ENCODE peak calls at places on chromosomes 3 and 15, in four cellular contexts. L, R, W and S are unnamed samples.
A peak's percentile ranks its signal among the peaks of the same experiment; 100 is the strongest.

GRCh38 chr3:175662815-175663214 is 803.7 kb downstream of the NAALADL2 start:
- DNase-seq in R (no peak), W (no peak), L (no peak), S (no peak)

GRCh38 chr3:150232992-150233451 is 175.1 kb upstream of the TSC22D2 start:
- DNase-seq in W (peak; percentile 43), R (no peak), L (no peak), S (peak; percentile 66)

GRCh38 chr15:74207652-74208440 is 5.3 kb upstream of the STRA6 start:
- DNase-seq in L (no peak), R (no peak), W (no peak), S (no peak)

GRCh38 chr3:81726132-81726531 is 35.3 kb downstream of the GBE1 start:
- DNase-seq in W (peak; percentile 75), L (no peak), R (no peak), S (no peak)

GRCh38 chr3:48367201-48367600 is 4.8 kb upstream of the FBXW12 start:
- DNase-seq in R (no peak), L (no peak), W (no peak), S (no peak)

GRCh38 chr15:99368743-99369142 is 117.5 kb downstream of the LRRC28 start:
- DNase-seq in L (no peak), R (no peak), W (no peak), S (no peak)

GRCh38 chr3:110779581-110779980 is 292.0 kb upstream of the NECTIN3 start:
- DNase-seq in R (no peak), W (no peak), L (no peak), S (no peak)

GRCh38 chr3:53269888-53270880 is 14.4 kb upstream of the TKT start:
- DNase-seq in R (peak; percentile 79), W (peak; percentile 98), L (peak; percentile 91), S (peak; percentile 85)

GRCh38 chr15:67107014-67107812 is 41.8 kb downstream of the SMAD3 start:
- DNase-seq in W (peak; percentile 99), L (peak; percentile 99), R (no peak), S (peak; percentile 98)

GRCh38 chr3:72047472-72047871 is 262.5 kb upstream of the PROK2 start:
- DNase-seq in L (no peak), W (peak; percentile 9), R (no peak), S (no peak)

DNA sequence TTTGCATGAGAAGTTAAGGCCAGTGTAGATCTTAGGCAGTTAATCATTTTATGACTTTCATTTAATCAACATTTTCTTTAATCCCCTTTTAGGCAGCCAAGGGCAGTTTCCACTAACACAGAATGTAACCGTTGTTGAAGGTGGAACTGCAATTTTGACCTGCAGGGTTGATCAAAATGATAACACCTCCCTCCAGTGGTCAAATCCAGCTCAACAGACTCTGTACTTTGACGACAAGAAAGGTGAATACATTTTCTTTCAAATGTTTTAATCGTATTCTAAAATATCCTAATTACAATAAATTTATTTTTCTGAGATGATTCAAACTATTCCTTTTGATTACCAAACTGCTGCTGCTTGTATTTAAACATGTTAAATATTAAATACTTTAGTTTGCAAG is 843.2 kb downstream of the CADM2 start:
- DNase-seq in W (no peak), R (no peak), L (peak; percentile 14), S (peak; percentile 6)
- TF ChIP-seq CTCF in W (no peak), R (no peak), L (peak; percentile 43), S (peak; percentile 66)

GRCh38 chr3:197522881-197523342 is 32.9 kb downstream of the BDH1 start:
- DNase-seq in L (no peak), R (peak; percentile 61), W (peak; percentile 58), S (no peak)
- H3K4me3 ChIP-seq in L (no peak overlapping the region), R (no peak overlapping the region), W (no peak overlapping the region), S (no peak overlapping the region)

GRCh38 chr3:194339836-194340235 is 11.3 kb downstream of the CPN2 start:
- DNase-seq in W (no peak), L (no peak), R (no peak), S (no peak)

GRCh38 chr3:194336601-194337355 is 14.3 kb downstream of the CPN2 start:
- DNase-seq in L (no peak), R (no peak), W (no peak), S (no peak)

GRCh38 chr3:194337965-194338753 is 13.0 kb downstream of the CPN2 start:
- DNase-seq in L (no peak), R (no peak), W (no peak), S (no peak)

GRCh38 chr3:194340757-194341400 is 10.2 kb downstream of the CPN2 start:
- DNase-seq in R (no peak), W (no peak), L (no peak), S (no peak)

DNA sequence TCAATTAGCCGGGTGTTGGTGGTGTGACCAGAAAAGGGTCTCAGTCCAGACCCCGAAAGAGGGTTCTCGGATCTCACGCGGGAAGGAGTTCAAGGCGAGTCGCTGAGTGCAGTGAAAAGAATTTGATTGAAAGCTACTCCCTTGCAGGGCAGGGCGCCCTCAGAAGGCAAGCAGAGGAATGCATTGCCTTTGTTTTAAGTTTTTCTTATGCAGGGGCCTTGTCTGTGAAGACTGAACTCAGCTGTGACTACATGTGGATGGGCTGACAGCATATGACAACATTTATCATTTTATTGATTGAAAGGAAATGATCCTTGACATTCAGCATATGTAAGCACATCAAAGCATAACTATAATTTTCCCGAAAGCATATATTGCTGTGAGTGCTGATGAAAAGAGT is 11.8 kb downstream of the CPN2 start:
- DNase-seq in L (no peak), W (no peak), R (no peak), S (no peak)
- TF ChIP-seq CTCF in L (no peak), W (peak; percentile 1), R (no peak), S (peak; percentile 11)

GRCh38 chr3:33525232-33525631 is 85.0 kb upstream of the UBP1 start:
- DNase-seq in R (no peak), W (no peak), L (no peak), S (no peak)
- H3K4me3 ChIP-seq in R (no peak overlapping the region), W (no peak overlapping the region), L (no peak overlapping the region), S (no peak overlapping the region)

DNA sequence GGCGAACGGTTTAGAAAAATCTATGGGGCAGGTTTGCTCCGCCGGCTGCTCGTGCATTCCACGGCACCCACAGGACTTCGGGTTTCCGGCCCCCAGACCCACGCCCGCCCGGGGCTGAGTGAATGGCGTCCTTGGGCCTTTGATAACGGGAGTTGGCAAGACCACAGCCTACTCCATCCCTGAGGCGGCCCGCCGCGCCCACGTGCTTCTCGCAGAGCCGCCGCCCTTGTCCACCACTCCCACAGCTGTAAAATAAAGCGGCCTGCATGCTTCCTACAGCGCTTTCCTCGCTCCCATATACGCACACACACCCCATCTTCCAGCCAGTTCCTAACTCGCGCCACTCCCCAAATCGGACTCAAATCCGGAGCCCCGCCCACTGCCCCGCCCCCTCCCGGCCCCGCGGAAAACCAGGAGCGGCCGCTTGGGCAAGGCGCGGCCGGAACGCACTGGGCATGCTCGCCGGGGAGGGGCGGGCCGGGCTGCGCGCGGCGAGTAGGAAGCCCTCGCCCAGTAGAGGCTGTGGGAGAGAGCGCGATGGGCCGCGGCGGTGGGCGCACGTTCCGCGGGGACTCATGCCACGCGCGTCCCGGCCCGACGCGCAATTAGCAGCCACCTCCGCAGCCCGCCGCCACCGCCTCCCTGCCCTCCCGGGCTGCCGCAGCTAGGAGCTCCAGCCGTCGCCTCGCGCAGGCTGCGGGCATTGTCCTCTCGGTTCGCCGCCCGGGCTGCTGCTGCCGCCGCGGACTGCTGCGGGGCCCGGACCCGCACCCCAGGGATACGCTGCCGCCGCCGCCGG is at the start of gene RAP2B:
- DNase-seq in R (peak; percentile 99), L (peak; percentile 90), W (peak; percentile 98), S (peak; percentile 84)
- TF ChIP-seq CTCF in R (peak; percentile 6), L (no peak), W (no peak), S (no peak)